ENCODE peak calls at places on chromosomes 6 and 20, in five cellular contexts. One of them, this sample, is unnamed.
A peak's percentile ranks its signal among the peaks of the same experiment; 100 is the strongest.

GRCh38 chr6:106475280-106475679 is 114.8 kb downstream of the CRYBG1 start:
- DNase-seq in SK-N-MC: no peak
- DNase-seq in HepG2: no peak
- DNase-seq in stomach: no peak
- DNase-seq in suprapubic skin: no peak
- DNase-seq in this sample: no peak

GRCh38 chr6:26537160-26537845 is 863 bp upstream of the HMGN4 start:
- DNase-seq in stomach: peak; percentile 89
- DNase-seq in SK-N-MC: peak; percentile 90
- DNase-seq in HepG2: peak; percentile 97
- DNase-seq in suprapubic skin: peak; percentile 95
- DNase-seq in this sample: peak; percentile 97

GRCh38 chr20:53897884-53898557 is 172.4 kb downstream of the BCAS1 start:
- DNase-seq in HepG2: no peak
- DNase-seq in stomach: peak; percentile 35
- DNase-seq in suprapubic skin: peak; percentile 12
- DNase-seq in SK-N-MC: no peak
- DNase-seq in this sample: no peak

GRCh38 chr20:10511507-10512231 is 76.6 kb downstream of the SLX4IP start:
- DNase-seq in suprapubic skin: peak; percentile 89
- DNase-seq in stomach: peak; percentile 79
- DNase-seq in SK-N-MC: no peak
- DNase-seq in HepG2: peak; percentile 87
- DNase-seq in this sample: peak; percentile 96

GRCh38 chr20:24388828-24389325 is 80.6 kb upstream of the SYNDIG1 start:
- DNase-seq in HepG2: no peak
- DNase-seq in stomach: no peak
- DNase-seq in suprapubic skin: no peak
- DNase-seq in SK-N-MC: no peak
- DNase-seq in this sample: no peak

GRCh38 chr6:149728499-149729234 is 10.8 kb upstream of the LATS1 start:
- DNase-seq in stomach: no peak
- DNase-seq in HepG2: no peak
- DNase-seq in SK-N-MC: no peak
- DNase-seq in suprapubic skin: no peak
- DNase-seq in this sample: no peak

GRCh38 chr6:145813285-145814034 is 1.1 kb downstream of the FBXO30 start:
- DNase-seq in HepG2: peak; percentile 23
- DNase-seq in suprapubic skin: no peak
- DNase-seq in stomach: no peak
- DNase-seq in SK-N-MC: peak; percentile 51
- DNase-seq in this sample: peak; percentile 20

GRCh38 chr6:29758761-29759160 is 35.5 kb downstream of the HLA-F start:
- DNase-seq in SK-N-MC: no peak
- DNase-seq in HepG2: no peak
- DNase-seq in suprapubic skin: no peak
- DNase-seq in stomach: no peak
- DNase-seq in this sample: no peak

GRCh38 chr6:136593748-136594490 is 43.7 kb upstream of the MAP7 start:
- DNase-seq in suprapubic skin: no peak
- DNase-seq in SK-N-MC: peak; percentile 30
- DNase-seq in HepG2: peak; percentile 19
- DNase-seq in stomach: peak; percentile 57
- DNase-seq in this sample: no peak

GRCh38 chr20:41141153-41141815 is 3.9 kb downstream of the PLCG1 start:
- DNase-seq in stomach: no peak
- DNase-seq in suprapubic skin: no peak
- DNase-seq in SK-N-MC: no peak
- DNase-seq in HepG2: peak; percentile 49
- DNase-seq in this sample: no peak

GRCh38 chr6:136969433-136969832 is 47.3 kb downstream of the SLC35D3 start:
- DNase-seq in SK-N-MC: no peak
- DNase-seq in suprapubic skin: no peak
- DNase-seq in HepG2: no peak
- DNase-seq in stomach: peak; percentile 43
- DNase-seq in this sample: no peak

GRCh38 chr20:19890358-19891117 is 126.6 kb upstream of the NAA20 start:
- DNase-seq in SK-N-MC: no peak
- DNase-seq in suprapubic skin: no peak
- DNase-seq in stomach: no peak
- DNase-seq in HepG2: no peak
- DNase-seq in this sample: no peak
- TF ChIP-seq POLR2AphosphoS5 in SK-N-MC: no peak
- TF ChIP-seq POLR2AphosphoS5 in suprapubic skin: no peak
- TF ChIP-seq POLR2AphosphoS5 in stomach: no peak
- TF ChIP-seq POLR2AphosphoS5 in HepG2: no peak
- TF ChIP-seq POLR2AphosphoS5 in this sample: no peak

GRCh38 chr20:44861547-44862006 is 23.9 kb upstream of the YWHAB start:
- DNase-seq in stomach: peak; percentile 43
- DNase-seq in SK-N-MC: no peak
- DNase-seq in suprapubic skin: no peak
- DNase-seq in HepG2: no peak
- DNase-seq in this sample: no peak

GRCh38 chr20:44858959-44859358 is 26.5 kb upstream of the YWHAB start:
- DNase-seq in SK-N-MC: no peak
- DNase-seq in stomach: no peak
- DNase-seq in HepG2: no peak
- DNase-seq in suprapubic skin: no peak
- DNase-seq in this sample: no peak

GRCh38 chr20:44862286-44862685 is 23.2 kb upstream of the YWHAB start:
- DNase-seq in HepG2: no peak
- DNase-seq in SK-N-MC: no peak
- DNase-seq in stomach: no peak
- DNase-seq in suprapubic skin: no peak
- DNase-seq in this sample: no peak

GRCh38 chr20:44866703-44867335 is 18.7 kb upstream of the YWHAB start:
- DNase-seq in stomach: no peak
- DNase-seq in suprapubic skin: no peak
- DNase-seq in SK-N-MC: no peak
- DNase-seq in HepG2: no peak
- DNase-seq in this sample: no peak

GRCh38 chr20:44863661-44864060 is 21.8 kb upstream of the YWHAB start:
- DNase-seq in stomach: peak; percentile 36
- DNase-seq in suprapubic skin: no peak
- DNase-seq in HepG2: no peak
- DNase-seq in SK-N-MC: no peak
- DNase-seq in this sample: no peak
- H3K4me3 ChIP-seq in stomach: no peak overlapping the region
- H3K4me3 ChIP-seq in suprapubic skin: no peak overlapping the region
- H3K4me3 ChIP-seq in HepG2: no peak overlapping the region
- H3K4me3 ChIP-seq in SK-N-MC: no peak overlapping the region
- H3K4me3 ChIP-seq in this sample: no peak overlapping the region

GRCh38 chr6:90319979-90320667 is 23.5 kb upstream of the BACH2 start:
- DNase-seq in stomach: no peak
- DNase-seq in HepG2: no peak
- DNase-seq in SK-N-MC: no peak
- DNase-seq in suprapubic skin: no peak
- DNase-seq in this sample: no peak

GRCh38 chr6:90311569-90311968 is 14.9 kb upstream of the BACH2 start:
- DNase-seq in stomach: no peak
- DNase-seq in suprapubic skin: no peak
- DNase-seq in HepG2: no peak
- DNase-seq in SK-N-MC: no peak
- DNase-seq in this sample: no peak

GRCh38 chr6:90319044-90319443 is 22.4 kb upstream of the BACH2 start:
- DNase-seq in suprapubic skin: no peak
- DNase-seq in HepG2: no peak
- DNase-seq in SK-N-MC: no peak
- DNase-seq in stomach: no peak
- DNase-seq in this sample: no peak

GRCh38 chr6:90315354-90315960 is 18.8 kb upstream of the BACH2 start:
- DNase-seq in HepG2: no peak
- DNase-seq in SK-N-MC: no peak
- DNase-seq in stomach: no peak
- DNase-seq in suprapubic skin: no peak
- DNase-seq in this sample: no peak

GRCh38 chr6:90314516-90314915 is 17.9 kb upstream of the BACH2 start:
- DNase-seq in suprapubic skin: no peak
- DNase-seq in SK-N-MC: no peak
- DNase-seq in stomach: no peak
- DNase-seq in HepG2: no peak
- DNase-seq in this sample: no peak
- TF ChIP-seq POLR2AphosphoS5 in suprapubic skin: no peak
- TF ChIP-seq POLR2AphosphoS5 in SK-N-MC: no peak
- TF ChIP-seq POLR2AphosphoS5 in stomach: no peak
- TF ChIP-seq POLR2AphosphoS5 in HepG2: no peak
- TF ChIP-seq POLR2AphosphoS5 in this sample: no peak

GRCh38 chr6:155040946-155041345 is 45.8 kb downstream of the TIAM2 start:
- DNase-seq in stomach: no peak
- DNase-seq in HepG2: no peak
- DNase-seq in SK-N-MC: no peak
- DNase-seq in suprapubic skin: no peak
- DNase-seq in this sample: no peak
- H3K4me3 ChIP-seq in stomach: no peak overlapping the region
- H3K4me3 ChIP-seq in HepG2: no peak overlapping the region
- H3K4me3 ChIP-seq in SK-N-MC: no peak overlapping the region
- H3K4me3 ChIP-seq in suprapubic skin: no peak overlapping the region
- H3K4me3 ChIP-seq in this sample: no peak overlapping the region

DNA sequence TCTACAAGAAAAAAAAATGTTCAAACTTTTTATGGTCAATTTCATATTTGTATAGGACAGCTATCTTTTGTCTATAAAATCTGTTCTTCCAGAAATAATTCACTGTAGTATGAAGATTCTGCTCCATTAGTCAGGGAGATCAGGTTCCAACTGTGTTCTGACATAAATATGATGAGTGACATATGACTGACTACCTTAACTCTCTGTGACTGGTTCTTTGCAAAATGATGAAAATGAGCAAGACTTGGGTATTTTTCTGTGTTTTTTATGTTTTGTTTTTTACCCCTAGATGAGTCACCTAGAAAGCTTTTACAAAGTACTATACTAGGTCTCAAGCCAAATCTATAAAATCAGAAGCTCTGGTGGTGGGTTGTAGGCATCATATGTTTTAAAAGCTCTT is 229.6 kb downstream of the MMUT start:
- DNase-seq in SK-N-MC: no peak
- DNase-seq in HepG2: no peak
- DNase-seq in suprapubic skin: no peak
- DNase-seq in stomach: no peak
- DNase-seq in this sample: no peak
- TF ChIP-seq POLR2AphosphoS5 in SK-N-MC: no peak
- TF ChIP-seq POLR2AphosphoS5 in HepG2: no peak
- TF ChIP-seq POLR2AphosphoS5 in suprapubic skin: no peak
- TF ChIP-seq POLR2AphosphoS5 in stomach: no peak
- TF ChIP-seq POLR2AphosphoS5 in this sample: no peak

DNA sequence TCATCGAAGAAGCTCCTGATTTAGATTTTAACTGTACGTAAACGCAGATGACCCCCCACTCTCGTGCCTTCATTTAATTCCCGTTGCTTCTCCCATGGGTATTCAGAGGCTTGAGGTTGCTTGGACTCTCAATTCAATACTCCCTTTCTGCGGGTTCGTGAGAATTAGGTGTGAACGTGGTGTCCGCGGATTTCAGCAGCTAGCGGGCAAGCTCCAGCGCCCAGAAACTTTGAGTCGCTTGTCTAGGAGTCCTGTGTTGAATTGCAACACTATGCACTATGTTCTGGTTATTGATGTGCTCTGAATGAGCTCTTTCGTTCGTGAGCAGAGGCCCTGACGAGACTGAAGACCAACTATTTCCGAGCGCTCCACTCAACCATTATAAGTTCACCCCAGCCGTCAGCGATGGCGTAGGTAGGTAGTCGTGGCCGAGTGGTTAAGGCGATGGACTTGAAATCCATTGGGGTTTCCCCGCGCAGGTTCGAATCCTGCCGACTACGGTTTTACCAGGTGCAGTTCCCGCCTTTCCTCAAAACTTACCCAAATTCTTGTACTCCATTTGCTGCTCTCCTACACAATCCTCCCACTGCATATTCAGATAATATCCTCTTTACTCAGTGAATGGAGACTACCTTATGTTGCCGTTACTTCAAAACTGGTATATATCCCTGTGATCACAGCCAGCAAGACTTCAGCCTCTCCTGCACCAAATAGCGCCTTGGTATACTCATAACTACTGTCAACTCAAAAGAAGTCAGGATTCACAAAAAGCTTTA is 72.6 kb upstream of the ZNF184 start:
- DNase-seq in HepG2: peak; percentile 90
- DNase-seq in SK-N-MC: no peak
- DNase-seq in suprapubic skin: no peak
- DNase-seq in stomach: no peak
- DNase-seq in this sample: peak; percentile 97
- H3K4me3 ChIP-seq in HepG2: peak overlapping the region; percentile 68
- H3K4me3 ChIP-seq in SK-N-MC: peak overlapping the region; percentile 87
- H3K4me3 ChIP-seq in suprapubic skin: peak overlapping the region; percentile 8
- H3K4me3 ChIP-seq in stomach: no peak overlapping the region
- H3K4me3 ChIP-seq in this sample: peak overlapping the region; percentile 92

GRCh38 chr20:62122659-62123449 is 579 bp downstream of the LSM14B start:
- DNase-seq in SK-N-MC: no peak
- DNase-seq in suprapubic skin: no peak
- DNase-seq in stomach: peak; percentile 63
- DNase-seq in HepG2: no peak
- DNase-seq in this sample: no peak
- TF ChIP-seq POLR2AphosphoS5 in SK-N-MC: no peak
- TF ChIP-seq POLR2AphosphoS5 in suprapubic skin: no peak
- TF ChIP-seq POLR2AphosphoS5 in stomach: peak; percentile 3
- TF ChIP-seq POLR2AphosphoS5 in HepG2: no peak
- TF ChIP-seq POLR2AphosphoS5 in this sample: no peak

GRCh38 chr6:13709698-13710551 is 1.7 kb downstream of the RANBP9 start:
- DNase-seq in HepG2: peak; percentile 54
- DNase-seq in SK-N-MC: peak; percentile 52
- DNase-seq in stomach: no peak
- DNase-seq in suprapubic skin: no peak
- DNase-seq in this sample: no peak

GRCh38 chr6:13710552-13711383 is 867 bp downstream of the RANBP9 start:
- DNase-seq in suprapubic skin: peak; percentile 83
- DNase-seq in SK-N-MC: no peak
- DNase-seq in HepG2: peak; percentile 67
- DNase-seq in stomach: peak; percentile 60
- DNase-seq in this sample: no peak

GRCh38 chr6:13711726-13712484 is at the start of gene RANBP9:
- DNase-seq in stomach: peak; percentile 89
- DNase-seq in suprapubic skin: peak; percentile 93
- DNase-seq in HepG2: peak; percentile 84
- DNase-seq in SK-N-MC: no peak
- DNase-seq in this sample: no peak

GRCh38 chr6:13712485-13712990 is 903 bp upstream of the RANBP9 start:
- DNase-seq in stomach: no peak
- DNase-seq in SK-N-MC: peak; percentile 39
- DNase-seq in HepG2: no peak
- DNase-seq in suprapubic skin: no peak
- DNase-seq in this sample: no peak

DNA sequence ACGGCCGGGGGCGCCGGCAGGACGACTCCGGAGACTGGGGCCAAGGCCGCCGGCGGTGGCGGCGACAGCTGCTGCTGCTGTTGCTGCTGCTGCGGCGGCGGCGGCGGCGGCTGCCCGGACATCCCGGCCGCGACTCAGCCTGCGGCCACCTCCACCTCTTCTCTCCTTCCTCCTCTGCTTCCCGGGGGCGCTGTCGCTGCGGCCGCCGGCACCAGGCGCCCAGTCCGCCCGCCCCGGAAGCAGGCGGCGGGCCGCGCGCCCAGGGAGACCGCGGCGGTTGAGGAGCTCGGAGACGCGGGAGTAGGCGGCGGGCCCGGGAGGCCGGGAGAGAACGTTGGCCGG is 280 bp downstream of the RANBP9 start:
- DNase-seq in SK-N-MC: no peak
- DNase-seq in HepG2: no peak
- DNase-seq in stomach: no peak
- DNase-seq in suprapubic skin: no peak
- DNase-seq in this sample: no peak
- H3K4me3 ChIP-seq in SK-N-MC: peak overlapping the region; percentile 81
- H3K4me3 ChIP-seq in HepG2: peak overlapping the region; percentile 92
- H3K4me3 ChIP-seq in stomach: peak overlapping the region; percentile 88
- H3K4me3 ChIP-seq in suprapubic skin: peak overlapping the region; percentile 89
- H3K4me3 ChIP-seq in this sample: peak overlapping the region; percentile 77